ENCODE peak calls at places on chromosomes 13 and 19, in four cellular contexts. Z is tibial nerve, C is heart left ventricle, Q is uterus. X is an unnamed sample.

GRCh38 chr19:11673608-11674041 is 65.1 kb downstream of the ZNF823 start:
- DNase-seq in Z (peak; percentile 41), C (peak; percentile 72), Q (peak; percentile 53), X (peak; percentile 18)

GRCh38 chr19:35903550-35904179 is 1.3 kb downstream of the HCST start:
- DNase-seq in Z (peak; percentile 57), C (peak; percentile 77), Q (peak; percentile 40), X (peak; percentile 68)

GRCh38 chr13:100610399-100611347 is 22.1 kb upstream of the GGACT start:
- DNase-seq in Z (no peak), C (no peak), Q (no peak), X (no peak)

GRCh38 chr19:6100284-6100915 is 9.9 kb downstream of the RFX2 start:
- DNase-seq in Z (no peak), C (no peak), Q (no peak), X (no peak)

GRCh38 chr13:31675521-31675953 is 63.8 kb upstream of the RXFP2 start:
- DNase-seq in Z (no peak), C (no peak), Q (no peak), X (no peak)

GRCh38 chr19:48770734-48771472 is 15.6 kb downstream of the FGF21 start:
- DNase-seq in Z (no peak), C (no peak), Q (no peak), X (no peak)

GRCh38 chr19:42606660-42607351 is 12.1 kb upstream of the CEACAM8 start:
- DNase-seq in Z (no peak), C (peak; percentile 32), Q (no peak), X (peak; percentile 85)

GRCh38 chr13:44790289-44790688 is 199.0 kb downstream of the NUFIP1 start:
- DNase-seq in Z (no peak), C (no peak), Q (no peak), X (no peak)

GRCh38 chr13:49953560-49953959 is 17.4 kb upstream of the SPRYD7 start:
- DNase-seq in Z (no peak), C (no peak), Q (no peak), X (no peak)

GRCh38 chr19:34838753-34839431 is 65.9 kb upstream of the ZNF599 start:
- DNase-seq in Z (no peak), C (no peak), Q (no peak), X (no peak)

GRCh38 chr13:59734393-59734792 is 429.3 kb downstream of the DIAPH3 start:
- DNase-seq in Z (no peak), C (no peak), Q (no peak), X (no peak)

GRCh38 chr19:29528946-29529645 is 3.3 kb downstream of the VSTM2B start:
- DNase-seq in Z (no peak), C (peak; percentile 17), Q (no peak), X (no peak)

GRCh38 chr19:19541572-19541971 is 3.5 kb downstream of the CILP2 start:
- DNase-seq in Z (no peak), C (no peak), Q (no peak), X (no peak)

GRCh38 chr13:114017028-114017630 is 43.3 kb upstream of the C13orf46 start:
- DNase-seq in Z (no peak), C (peak; percentile 25), Q (no peak), X (no peak)
- TF ChIP-seq POLR2A in Z (no peak), C (no peak), Q (no peak), X (no peak)

DNA sequence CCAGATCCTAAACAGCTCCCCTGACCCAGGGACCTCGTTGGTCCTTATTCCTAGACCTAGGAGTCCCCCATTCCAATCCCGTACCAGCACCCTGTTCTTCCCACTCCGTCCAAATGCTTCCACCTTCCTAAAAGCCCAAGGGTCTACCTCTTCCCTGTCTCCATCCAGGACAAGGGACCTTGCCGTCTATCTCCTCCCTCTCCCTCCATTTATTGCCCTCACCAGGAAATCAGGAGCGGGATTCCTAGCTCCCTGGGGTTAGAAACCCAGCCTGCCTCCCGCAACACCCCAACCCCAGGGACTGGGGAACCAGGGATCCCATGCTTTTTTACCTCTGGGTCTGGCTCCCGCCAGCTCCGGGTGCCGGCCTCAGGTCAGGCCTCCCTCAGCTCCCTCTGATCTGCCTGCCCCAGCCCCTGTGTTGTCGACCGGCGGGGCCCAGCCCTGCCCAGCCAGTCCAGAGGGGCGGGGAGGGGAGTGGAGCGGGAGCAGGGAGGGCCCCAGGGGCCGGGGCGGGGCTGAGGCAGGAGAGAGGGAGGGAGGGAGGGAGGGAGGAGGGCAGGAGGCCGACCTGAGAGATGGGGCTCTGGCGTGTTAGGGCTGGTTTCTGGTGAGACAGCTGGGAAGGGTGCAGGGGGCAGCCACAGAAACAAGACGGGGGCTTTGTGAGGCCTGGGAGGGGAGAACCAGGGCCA is at the start of gene B3GNT8:
- DNase-seq in Z (peak; percentile 71), C (peak; percentile 92), Q (peak; percentile 79), X (no peak)
- TF ChIP-seq POLR2A in Z (peak; percentile 22), C (peak; percentile 84), Q (no peak), X (no peak)

GRCh38 chr19:14497347-14497921 is 1.5 kb upstream of the GIPC1 start:
- DNase-seq in Z (no peak), C (no peak), Q (no peak), X (no peak)
- TF ChIP-seq POLR2A in Z (no peak), C (peak; percentile 13), Q (no peak), X (no peak)

DNA sequence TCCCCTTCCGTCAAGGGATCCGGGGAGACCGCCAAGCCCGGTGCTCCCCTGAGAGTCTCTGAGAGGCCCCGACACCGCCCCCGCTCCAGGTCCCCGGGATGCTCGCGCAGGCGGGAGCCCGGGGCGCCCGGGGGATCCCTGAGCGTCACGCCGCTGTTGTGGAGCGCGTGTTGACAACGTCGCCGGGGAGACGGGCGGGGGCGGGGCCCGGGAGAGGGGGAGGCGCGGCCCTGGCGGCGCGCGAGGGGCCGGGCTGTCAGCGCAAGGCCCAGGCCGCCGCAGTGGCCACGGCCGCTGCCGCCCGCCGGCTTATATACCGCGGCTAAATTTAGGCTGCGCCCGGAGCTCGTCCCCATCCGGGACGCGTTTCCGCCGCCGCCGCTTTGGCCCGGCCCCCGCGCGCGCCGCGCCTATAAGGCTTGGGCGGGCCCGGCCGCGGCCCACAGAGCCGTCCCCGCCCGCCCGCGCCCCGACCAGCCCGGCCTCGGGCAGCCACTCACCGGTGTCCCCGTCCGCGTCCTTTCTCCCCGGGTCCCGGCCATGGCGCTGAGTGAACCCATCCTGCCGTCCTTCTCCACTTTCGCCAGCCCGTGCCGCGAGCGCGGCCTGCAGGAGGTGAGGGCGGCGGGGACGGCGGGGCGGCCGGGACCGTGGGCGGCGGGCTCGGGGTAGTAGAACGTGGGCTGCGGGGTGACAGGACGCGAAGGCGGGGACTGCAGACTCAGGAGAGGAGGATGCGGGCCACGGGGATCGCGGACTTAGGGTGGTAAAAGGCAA is at the start of gene KLF2:
- DNase-seq in Z (peak; percentile 90), C (peak; percentile 97), Q (peak; percentile 97), X (peak; percentile 95)
- TF ChIP-seq POLR2A in Z (peak; percentile 83), C (peak; percentile 98), Q (peak; percentile 91), X (peak; percentile 97)

X was measured in H54.